ENCODE peak calls at places on chromosomes 12 and 14, in nine cellular contexts. V, H, M, A, N, P, O, R and Y are unnamed samples.

GRCh38 chr14:68181395-68182326 is 362.1 kb downstream of the RAD51B start:
- DNase-seq in P (no peak), R (peak), O (no peak), H (no peak), V (no peak), M (no peak), A (no peak), N (no peak), Y (no peak)

GRCh38 chr12:106847861-106848260 is 73.4 kb downstream of the RIC8B start:
- DNase-seq in H (no peak), A (no peak), N (no peak), M (no peak), O (no peak), V (no peak), P (no peak), R (no peak), Y (no peak)

GRCh38 chr14:60250318-60251035 is 1.5 kb downstream of the PPM1A start:
- DNase-seq in H (no peak), R (no peak), O (peak), P (peak), A (peak), V (no peak), N (no peak), M (no peak), Y (no peak)

GRCh38 chr14:53842938-53843337 is 113.7 kb downstream of the BMP4 start:
- DNase-seq in R (peak), N (no peak), V (no peak), M (no peak), P (no peak), H (no peak), O (no peak), A (no peak), Y (no peak)

GRCh38 chr14:27557445-27557844 is 959.6 kb upstream of the NOVA1 start:
- DNase-seq in R (no peak), H (no peak), N (no peak), P (no peak), O (no peak), A (no peak), V (no peak), M (no peak), Y (no peak)

GRCh38 chr14:60622920-60623263 is 26.4 kb downstream of the SIX1 start:
- DNase-seq in V (no peak), R (no peak), O (no peak), A (no peak), M (no peak), N (no peak), P (no peak), H (no peak), Y (no peak)

GRCh38 chr14:72479471-72479931 is 414.4 kb downstream of the DPF3 start:
- DNase-seq in P (no peak), M (no peak), V (no peak), N (no peak), O (peak), H (no peak), R (no peak), A (no peak), Y (no peak)

GRCh38 chr12:85155791-85156190 is 119.6 kb downstream of the LRRIQ1 start:
- DNase-seq in N (no peak), V (no peak), P (peak), O (no peak), A (peak), H (peak), M (no peak), R (peak), Y (no peak)

GRCh38 chr14:68823434-68824206 is 30.8 kb upstream of the ZFP36L1 start:
- DNase-seq in H (no peak), R (no peak), A (no peak), N (no peak), P (no peak), O (no peak), V (no peak), M (no peak), Y (no peak)

GRCh38 chr14:74265312-74265965 is 26.2 kb downstream of the VSX2 start:
- DNase-seq in O (no peak), H (no peak), M (no peak), P (no peak), R (no peak), V (no peak), N (no peak), A (no peak), Y (no peak)

GRCh38 chr14:103220134-103220981 is 97.1 kb downstream of the TNFAIP2 start:
- DNase-seq in M (no peak), V (no peak), R (no peak), P (no peak), N (no peak), A (no peak), O (peak), H (no peak), Y (no peak)

GRCh38 chr14:86035882-86036281 is 505.9 kb downstream of the FLRT2 start:
- DNase-seq in P (no peak), R (no peak), O (peak), H (no peak), V (no peak), A (no peak), N (no peak), M (no peak), Y (no peak)

GRCh38 chr12:6438345-6438744 is 6.4 kb upstream of the CD27 start:
- DNase-seq in M (no peak), A (no peak), V (no peak), H (no peak), P (no peak), R (no peak), N (no peak), O (no peak), Y (no peak)

GRCh38 chr12:53995311-53996187 is 4.4 kb upstream of the HOXC9 start:
- DNase-seq in O (peak), M (no peak), P (peak), H (no peak), R (peak), N (no peak), V (no peak), A (no peak), Y (no peak)

GRCh38 chr14:95697764-95698163 is 11.5 kb downstream of the TCL1B start:
- DNase-seq in V (no peak), O (no peak), P (no peak), N (no peak), M (no peak), H (no peak), A (no peak), R (no peak), Y (no peak)

GRCh38 chr12:109309441-109310246 is 560 bp upstream of the FOXN4 start:
- DNase-seq in R (peak), V (no peak), M (no peak), H (no peak), O (peak), A (no peak), P (no peak), N (no peak), Y (no peak)

GRCh38 chr12:49902399-49903350 is 1.0 kb downstream of the FAIM2 start:
- DNase-seq in P (no peak), M (no peak), N (no peak), V (no peak), R (no peak), O (no peak), A (no peak), H (no peak), Y (no peak)

GRCh38 chr12:65313704-65314317 is 35.3 kb downstream of the MSRB3 start:
- DNase-seq in V (no peak), R (peak), A (peak), P (peak), O (no peak), M (no peak), N (no peak), H (no peak), Y (no peak)

GRCh38 chr14:90453401-90453951 is 56.6 kb downstream of the CALM1 start:
- DNase-seq in A (peak), V (no peak), R (no peak), N (no peak), H (peak), M (no peak), O (no peak), P (no peak), Y (no peak)

GRCh38 chr14:68782091-68782981 is 10.5 kb downstream of the ZFP36L1 start:
- DNase-seq in R (no peak), A (no peak), N (no peak), P (no peak), V (peak), H (no peak), O (no peak), M (peak), Y (no peak)